ENCODE peak calls at places on chromosomes 1 and 21, in six cellular contexts. C is pancreas, U is Peyer's patch, X is WTC11, B is heart left ventricle, N is GM12865. D is an unnamed sample.

GRCh38 chr1:1069061-1069710 is 4.9 kb downstream of the RNF223 start:
- DNase-seq in C (peak; percentile 78), U (peak; percentile 82), X (peak; percentile 90), B (no peak), N (peak; percentile 91), D (peak; percentile 82)

GRCh38 chr21:38438476-38438893 is 59.8 kb downstream of the ERG start:
- DNase-seq in C (no peak), U (no peak), X (no peak), B (peak; percentile 44), N (no peak), D (no peak)

GRCh38 chr1:86277909-86278308 is 118.2 kb downstream of the ODF2L start:
- DNase-seq in C (no peak), U (no peak), X (no peak), B (no peak), N (no peak), D (no peak)

GRCh38 chr1:3453891-3454810 is at the start of gene ARHGEF16:
- DNase-seq in C (peak; percentile 88), U (peak; percentile 29), X (peak; percentile 87), B (peak; percentile 48), N (no peak), D (peak; percentile 70)

GRCh38 chr1:25978404-25978803 is 19.5 kb downstream of the PAFAH2 start:
- DNase-seq in C (no peak), U (no peak), X (no peak), B (no peak), N (no peak), D (no peak)

GRCh38 chr1:36359911-36360310 is 25.8 kb downstream of the STK40 start:
- DNase-seq in C (no peak), U (peak; percentile 28), X (no peak), B (no peak), N (no peak), D (no peak)

GRCh38 chr1:231181271-231181670 is 19.4 kb downstream of the TRIM67 start:
- DNase-seq in C (no peak), U (no peak), X (no peak), B (no peak), N (no peak), D (no peak)

GRCh38 chr1:29332204-29332603 is 95.9 kb downstream of the PTPRU start:
- DNase-seq in C (peak; percentile 28), U (no peak), X (peak; percentile 85), B (no peak), N (peak; percentile 48), D (peak; percentile 30)

GRCh38 chr21:36422279-36423098 is 37.3 kb downstream of the CHAF1B start:
- DNase-seq in C (peak; percentile 25), U (no peak), X (peak; percentile 84), B (peak; percentile 29), N (peak; percentile 83), D (peak; percentile 47)

GRCh38 chr1:181936768-181937581 is 124.5 kb downstream of the ZNF648 start:
- DNase-seq in C (peak; percentile 39), U (peak; percentile 30), X (peak; percentile 80), B (peak; percentile 11), N (peak; percentile 92), D (peak; percentile 62)

GRCh38 chr1:6157528-6158174 is 22.5 kb downstream of the CHD5 start:
- DNase-seq in C (no peak), U (no peak), X (no peak), B (no peak), N (no peak), D (no peak)

GRCh38 chr1:35718492-35719336 is at the start of gene C1orf216:
- DNase-seq in C (peak; percentile 46), U (peak; percentile 39), X (peak; percentile 65), B (peak; percentile 78), N (peak; percentile 73), D (no peak)

GRCh38 chr1:227934476-227935313 is 13.0 kb downstream of the WNT9A start:
- DNase-seq in C (no peak), U (no peak), X (no peak), B (no peak), N (no peak), D (no peak)

DNA sequence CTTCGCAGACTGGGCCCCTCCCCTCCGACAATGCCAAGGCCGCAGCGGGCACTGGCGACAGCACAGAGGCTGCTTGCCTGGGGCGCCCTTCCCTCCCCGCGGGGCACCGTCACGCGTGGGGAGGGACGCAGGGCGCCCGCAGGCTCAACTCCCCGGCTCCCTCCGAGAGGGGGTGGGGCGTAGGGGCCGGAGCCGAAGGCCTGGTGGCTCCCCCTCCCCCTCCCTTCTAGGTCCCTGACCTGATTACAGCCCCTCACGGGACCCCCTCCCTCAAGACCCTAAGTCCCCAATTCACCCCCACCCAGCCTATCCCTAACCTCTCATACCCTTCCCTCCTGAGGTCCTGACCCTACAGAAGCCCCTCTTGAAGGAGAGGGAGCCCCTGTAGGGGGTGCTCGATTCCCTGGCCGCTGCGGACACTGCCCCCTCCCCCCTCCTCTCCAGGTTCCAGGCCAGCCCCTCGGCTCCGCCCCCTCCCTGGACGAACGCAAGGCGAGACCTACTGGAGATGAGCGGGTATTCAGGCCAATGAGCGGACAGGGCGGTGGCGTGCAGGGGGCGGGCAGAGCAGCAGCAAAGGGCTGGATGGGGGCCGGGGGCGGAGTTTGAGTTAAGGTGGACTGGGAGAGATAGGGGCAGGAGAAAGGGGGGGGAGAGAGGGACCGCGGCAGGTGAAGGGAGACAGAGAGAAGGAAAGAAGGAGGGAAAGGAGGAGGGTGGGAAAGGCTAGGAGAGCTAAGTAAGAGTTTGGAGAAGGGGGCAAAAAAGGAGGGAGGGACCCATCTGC is 721 bp upstream of the ZBTB7B start:
- DNase-seq in C (peak; percentile 100), U (peak; percentile 100), X (peak; percentile 100), B (peak; percentile 100), N (peak; percentile 99), D (peak; percentile 98)
- TF ChIP-seq CTCF in C (no peak), U (peak; percentile 24), X (no peak), B (peak; percentile 47), N (peak; percentile 47), D (peak; percentile 52)

GRCh38 chr1:16146888-16147614 is 8.8 kb downstream of the EPHA2 start:
- DNase-seq in C (no peak), U (no peak), X (no peak), B (peak; percentile 17), N (no peak), D (no peak)

GRCh38 chr1:16143566-16144324 is 12.1 kb downstream of the EPHA2 start:
- DNase-seq in C (peak; percentile 75), U (no peak), X (no peak), B (peak; percentile 70), N (no peak), D (no peak)

GRCh38 chr1:16144325-16145029 is 11.4 kb downstream of the EPHA2 start:
- DNase-seq in C (no peak), U (no peak), X (no peak), B (peak; percentile 10), N (no peak), D (no peak)

GRCh38 chr1:16145988-16146887 is 9.6 kb downstream of the EPHA2 start:
- DNase-seq in C (peak; percentile 76), U (peak; percentile 50), X (peak; percentile 89), B (peak; percentile 89), N (peak; percentile 29), D (peak; percentile 65)

DNA sequence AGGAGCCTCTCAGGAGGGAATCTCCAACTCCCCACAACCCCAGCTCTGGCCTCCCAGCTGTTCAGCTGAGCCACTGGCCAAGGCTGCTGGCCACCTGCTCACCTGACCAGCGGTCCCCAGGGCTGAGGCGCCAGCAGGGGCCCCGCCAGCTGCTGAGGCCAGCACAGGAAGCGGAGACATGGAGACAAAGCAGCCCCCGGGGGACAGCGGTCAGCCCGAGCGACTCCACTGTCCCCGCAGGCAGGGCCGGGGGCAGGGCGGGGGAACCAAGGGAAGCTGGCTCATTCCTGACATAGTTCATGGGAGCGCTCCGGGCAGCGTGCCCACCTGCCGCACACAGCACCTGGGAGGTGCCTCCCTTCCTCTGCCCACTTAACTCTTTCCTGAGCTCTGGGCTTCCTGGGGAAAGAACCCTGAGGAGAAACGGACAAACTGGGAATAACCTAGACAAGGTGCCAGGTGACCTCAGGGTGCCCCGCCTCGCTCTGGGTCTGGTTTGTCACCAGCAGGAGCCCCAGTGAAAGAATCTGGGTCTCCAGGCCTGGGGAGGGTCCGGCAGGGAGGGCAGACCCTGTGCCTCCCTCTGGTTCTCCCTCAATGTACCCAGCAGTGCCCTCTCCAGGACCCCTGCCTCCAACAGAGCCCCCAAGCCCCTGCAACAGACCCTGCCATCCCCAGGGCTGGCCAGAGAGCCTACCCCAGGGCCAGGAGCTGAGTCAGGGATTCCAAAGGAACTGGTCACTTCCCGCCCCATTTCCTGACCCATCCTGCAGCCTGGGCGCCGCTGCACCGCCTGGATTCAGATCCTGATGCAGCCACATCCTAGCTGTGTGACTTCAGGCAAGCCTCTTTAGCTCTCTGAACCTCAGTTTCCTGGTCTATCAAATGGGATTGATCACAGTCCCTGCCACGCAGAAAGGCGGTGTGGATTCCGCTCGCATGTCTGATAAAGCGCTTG is 10.6 kb downstream of the EPHA2 start:
- DNase-seq in C (peak; percentile 91), U (no peak), X (peak; percentile 55), B (peak; percentile 89), N (no peak), D (no peak)
- TF ChIP-seq CTCF in C (no peak), U (no peak), X (no peak), B (no peak), N (no peak), D (no peak)

DNA sequence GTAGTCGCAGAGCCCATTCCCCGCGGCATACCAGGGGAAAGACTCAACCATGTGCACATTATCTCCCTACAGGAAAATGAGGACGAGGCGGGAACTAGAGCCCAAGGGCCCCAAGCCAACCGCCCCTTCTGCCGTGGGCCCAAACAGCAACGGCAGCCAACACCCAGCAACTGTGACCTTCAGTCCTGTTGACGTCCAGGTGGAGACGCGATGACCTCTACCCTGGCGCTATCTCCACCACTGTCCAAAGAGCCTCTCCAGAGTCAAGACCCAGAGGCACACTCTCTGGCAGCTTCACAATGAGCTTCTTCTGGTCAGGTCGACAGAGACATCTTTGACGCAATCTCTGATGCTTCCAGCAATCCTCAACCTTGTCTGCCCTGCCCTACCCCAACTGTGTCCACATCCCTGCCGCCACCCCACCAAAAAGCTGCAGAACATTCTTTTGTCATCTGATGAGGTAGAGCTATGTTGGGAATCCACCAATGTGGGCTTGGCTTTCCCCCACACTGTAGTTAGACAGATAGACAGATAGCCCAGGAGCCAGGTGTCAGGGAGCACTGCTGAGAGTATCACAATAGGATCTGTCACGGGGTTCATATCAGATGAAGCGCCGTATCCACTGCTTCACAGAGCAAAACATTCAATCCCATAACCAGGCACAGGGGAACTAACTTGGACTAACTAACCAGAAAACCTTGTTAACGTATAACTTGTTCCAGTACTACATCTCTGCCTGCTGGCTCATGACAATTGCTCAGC is 37.4 kb upstream of the SRRM1 start:
- DNase-seq in C (no peak), U (no peak), X (no peak), B (no peak), N (no peak), D (no peak)
- TF ChIP-seq CTCF in C (no peak), U (no peak), X (no peak), B (no peak), N (no peak), D (no peak)

DNA sequence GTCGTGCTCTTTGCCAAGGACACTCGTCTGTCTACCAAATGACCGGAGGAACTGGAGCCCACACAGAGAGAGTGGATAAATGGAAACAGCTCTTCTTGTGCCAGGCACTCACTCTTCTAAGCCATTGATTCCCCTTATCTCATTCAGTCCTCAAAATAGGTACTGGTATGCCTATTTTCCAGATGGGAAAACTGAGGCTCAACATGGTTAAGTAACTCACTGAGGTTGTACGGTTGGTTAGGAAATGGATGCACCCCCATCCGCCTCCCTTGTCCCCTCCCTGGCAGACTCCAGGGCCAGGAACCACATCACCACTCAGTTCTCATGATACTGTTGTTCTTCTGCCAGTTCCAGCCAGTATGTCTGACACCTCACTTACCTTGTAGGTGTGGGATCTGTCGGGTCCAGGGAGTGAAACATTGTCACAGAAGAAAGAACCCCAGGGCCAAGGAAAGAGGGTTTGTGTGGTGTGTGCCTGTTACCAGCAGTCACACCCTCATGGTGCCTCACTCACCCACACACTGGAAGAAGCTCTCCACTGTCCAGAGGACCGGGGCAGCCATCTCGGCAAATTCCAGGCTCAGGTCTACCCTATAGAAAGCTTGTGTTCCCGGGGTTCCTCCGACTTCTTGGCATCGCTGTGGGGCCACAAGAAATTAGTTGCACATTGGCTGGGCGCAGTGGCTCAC is 58.8 kb upstream of the TARDBP start:
- DNase-seq in C (no peak), U (no peak), X (no peak), B (no peak), N (no peak), D (no peak)
- TF ChIP-seq CTCF in C (no peak), U (no peak), X (no peak), B (no peak), N (no peak), D (no peak)

D was measured in neural crest cell.